ENCODE peak calls at places on chromosomes 1 and 21, in eight cellular contexts. S is PC-9, A is pancreas, I is lower leg skin, M is brain microvascular endothelial cell, P is AG04449, L is colonic mucosa, V is spleen. N is an unnamed sample.

GRCh38 chr1:6805004-6805416 is 19.8 kb downstream of the CAMTA1 start:
- DNase-seq in L (no peak), M (no peak), I (no peak), V (no peak), A (no peak), S (no peak), P (no peak), N (no peak)

GRCh38 chr1:116674761-116675160 is 7.2 kb upstream of the IGSF3 start:
- DNase-seq in M (no peak), P (no peak), I (no peak), V (no peak), S (no peak), A (no peak), L (no peak), N (no peak)

GRCh38 chr1:67793562-67793961 is 39.7 kb downstream of the GNG12 start:
- DNase-seq in P (no peak), I (no peak), S (no peak), V (no peak), M (peak; percentile 51), L (no peak), A (no peak), N (no peak)

GRCh38 chr1:41200728-41201127 is 41.4 kb downstream of the SCMH1 start:
- DNase-seq in M (no peak), P (no peak), V (no peak), L (no peak), S (no peak), A (no peak), I (no peak), N (no peak)

GRCh38 chr1:113073457-113073950 is 506 bp downstream of the LRIG2 start:
- DNase-seq in L (peak; percentile 61), A (peak; percentile 55), I (no peak), M (peak; percentile 51), S (no peak), V (no peak), P (no peak), N (peak; percentile 15)

GRCh38 chr1:71638081-71638766 is 557.4 kb upstream of the ZRANB2 start:
- DNase-seq in A (no peak), V (no peak), S (no peak), P (peak; percentile 58), M (peak; percentile 11), L (no peak), I (no peak), N (peak; percentile 33)

GRCh38 chr1:41387667-41388091 is 26.4 kb downstream of the FOXO6 start:
- DNase-seq in S (peak; percentile 93), V (no peak), I (peak; percentile 93), L (peak; percentile 68), A (peak; percentile 86), P (no peak), M (peak; percentile 14), N (peak; percentile 3)

GRCh38 chr1:56160916-56161315 is 418.4 kb downstream of the PLPP3 start:
- DNase-seq in S (no peak), P (no peak), I (no peak), A (no peak), M (no peak), L (no peak), V (no peak), N (no peak)

GRCh38 chr1:79100385-79100784 is 93.9 kb upstream of the ADGRL4 start:
- DNase-seq in V (no peak), S (no peak), L (no peak), P (peak; percentile 44), M (peak; percentile 74), A (no peak), I (no peak), N (peak; percentile 50)

GRCh38 chr1:10692401-10693021 is 103.9 kb downstream of the CASZ1 start:
- DNase-seq in A (peak; percentile 74), I (peak; percentile 89), P (no peak), M (no peak), S (peak; percentile 65), V (peak; percentile 88), L (peak; percentile 88), N (no peak)

GRCh38 chr21:27764056-27764455 is 797.2 kb upstream of the ADAMTS5 start:
- DNase-seq in L (no peak), A (no peak), I (no peak), P (no peak), S (no peak), M (no peak), V (no peak), N (no peak)

GRCh38 chr1:9052272-9053049 is 17.0 kb downstream of the SLC2A5 start:
- DNase-seq in M (no peak), I (no peak), S (no peak), P (no peak), A (no peak), L (no peak), V (no peak), N (no peak)

GRCh38 chr21:44391345-44392091 is 38.1 kb downstream of the TRPM2 start:
- DNase-seq in M (no peak), I (peak; percentile 88), V (no peak), A (peak; percentile 47), S (no peak), P (no peak), L (peak; percentile 40), N (no peak)

GRCh38 chr1:5880630-5881405 is 111.4 kb downstream of the NPHP4 start:
- DNase-seq in I (no peak), S (no peak), P (no peak), M (no peak), L (no peak), A (no peak), V (no peak), N (no peak)

GRCh38 chr1:188778578-188778977 is 1699.1 kb downstream of the BRINP3 start:
- DNase-seq in M (no peak), I (no peak), P (no peak), A (no peak), V (no peak), S (no peak), L (no peak), N (no peak)

GRCh38 chr21:44569861-44570517 is 3.5 kb upstream of the KRTAP10-4 start:
- DNase-seq in P (no peak), A (no peak), I (peak; percentile 78), V (peak; percentile 47), S (no peak), M (no peak), L (no peak), N (no peak)

GRCh38 chr1:205993068-205993467 is 10.1 kb downstream of the RAB7B start:
- DNase-seq in V (no peak), I (no peak), S (no peak), P (no peak), M (no peak), L (no peak), A (no peak), N (no peak)

GRCh38 chr1:41515131-41515678 is 30.7 kb upstream of the EDN2 start:
- DNase-seq in A (peak; percentile 38), L (peak; percentile 73), V (no peak), P (no peak), I (no peak), S (peak; percentile 98), M (no peak), N (no peak)

GRCh38 chr1:164760585-164760968 is 201.6 kb downstream of the PBX1 start:
- DNase-seq in P (no peak), I (no peak), V (no peak), A (no peak), M (no peak), S (no peak), L (no peak), N (no peak)

DNA sequence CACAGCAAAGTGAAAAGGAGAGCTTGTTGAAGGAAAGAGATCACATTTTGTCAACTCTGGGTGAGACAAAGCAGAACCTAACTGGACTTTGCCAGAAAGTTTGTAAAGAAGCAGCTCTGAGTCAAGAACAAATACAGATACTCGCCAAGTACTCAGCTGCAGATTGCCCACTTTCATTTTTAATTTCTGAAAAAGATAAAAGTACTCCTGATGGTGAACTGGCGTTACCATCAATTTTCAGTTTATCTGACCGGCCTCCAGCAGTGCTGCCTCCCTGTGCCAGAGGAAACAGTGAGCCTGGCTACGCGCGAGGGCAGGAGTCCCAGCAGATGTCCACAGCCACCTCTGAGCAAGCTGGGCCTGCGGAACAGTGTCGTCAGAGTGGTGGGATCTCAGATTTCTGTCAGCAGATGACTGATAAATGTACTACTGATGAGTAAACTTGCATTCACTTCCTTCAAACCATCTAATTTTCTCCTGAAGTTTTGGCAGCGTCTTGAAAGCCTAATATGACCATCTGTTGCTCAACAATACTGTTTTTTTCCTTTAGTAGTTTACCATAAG is 43.8 kb downstream of the BACH1 start:
- DNase-seq in P (peak; percentile 95), M (peak; percentile 96), A (peak; percentile 44), I (peak; percentile 92), S (no peak), V (no peak), L (no peak), N (peak; percentile 97)
- H3K4me3 ChIP-seq in P (no peak overlapping the region), M (no peak overlapping the region), A (no peak overlapping the region), I (no peak overlapping the region), S (no peak overlapping the region), V (no peak overlapping the region), L (no peak overlapping the region), N (peak overlapping the region; percentile 27)

DNA sequence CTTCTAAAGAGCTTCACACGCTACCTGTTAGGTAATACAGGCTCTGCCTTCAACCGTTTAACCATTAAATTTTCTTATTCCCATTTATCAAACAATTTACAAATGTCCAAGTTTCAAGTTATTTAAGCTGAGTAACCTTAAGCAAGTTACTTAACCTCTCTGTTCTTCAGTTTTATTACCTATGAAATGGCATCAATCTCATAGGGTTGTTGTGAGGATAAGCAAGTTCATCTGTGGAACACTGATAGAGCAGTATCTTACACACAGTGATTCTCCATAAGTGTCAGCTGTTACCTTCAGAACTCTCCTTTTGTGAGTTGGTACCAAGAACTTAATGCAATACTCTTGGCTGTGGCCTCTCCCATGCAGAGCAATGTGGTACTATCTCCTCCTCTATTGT is 40.0 kb downstream of the GRIK3 start:
- DNase-seq in S (no peak), P (no peak), A (no peak), L (no peak), I (no peak), M (no peak), V (no peak), N (no peak)
- TF ChIP-seq CTCF in S (no peak), P (no peak), A (no peak), L (no peak), I (no peak), M (no peak), V (no peak), N (no peak)

GRCh38 chr1:81424056-81424455 is 376.7 kb upstream of the ADGRL2 start:
- DNase-seq in L (no peak), S (no peak), M (no peak), P (no peak), A (no peak), I (no peak), V (no peak), N (no peak)
- H3K4me3 ChIP-seq in L (no peak overlapping the region), S (no peak overlapping the region), M (no peak overlapping the region), P (no peak overlapping the region), A (no peak overlapping the region), I (no peak overlapping the region), V (no peak overlapping the region), N (no peak overlapping the region)

DNA sequence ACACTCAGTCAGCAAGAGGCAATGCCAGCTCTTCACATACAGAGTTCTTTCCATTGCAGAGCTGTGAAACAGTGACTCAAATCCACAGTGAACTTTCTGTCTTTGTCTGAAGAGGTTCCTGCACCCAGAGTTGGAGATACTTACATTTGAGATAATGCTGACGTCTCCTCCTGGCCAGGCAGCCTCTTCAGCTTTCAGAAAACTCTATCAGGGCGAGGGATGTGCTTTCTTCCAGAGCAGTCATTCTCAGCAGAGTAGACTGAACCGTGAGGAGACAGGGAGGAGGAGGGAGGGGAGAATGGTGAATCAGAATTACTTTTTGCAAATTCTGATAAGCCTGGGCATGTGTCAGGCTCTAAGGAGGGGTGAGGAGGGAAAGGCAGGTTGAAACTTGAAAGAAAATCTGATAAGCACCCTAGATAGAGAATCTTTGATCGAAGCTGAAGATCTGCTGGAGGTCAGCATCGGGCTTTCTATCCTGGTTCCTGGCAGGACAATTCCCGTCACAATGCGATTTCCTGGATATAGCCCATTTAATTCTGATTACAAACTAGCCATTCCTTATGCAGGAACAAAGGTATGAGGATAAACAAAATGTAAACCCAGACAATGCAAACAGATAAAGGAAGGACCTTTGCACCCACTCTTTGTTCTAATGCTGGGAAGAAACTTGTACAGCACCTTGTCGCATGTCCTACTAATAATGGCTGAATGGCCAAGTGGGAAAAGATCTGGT is 18.9 kb upstream of the NID1 start:
- DNase-seq in I (no peak), V (no peak), P (no peak), S (no peak), A (no peak), M (peak; percentile 52), L (no peak), N (no peak)
- TF ChIP-seq CTCF in I (no peak), V (no peak), P (no peak), S (no peak), A (no peak), M (no peak), L (no peak), N (no peak)